ENCODE peak calls at places on chromosome 3, in eight cellular contexts. Z is foreskin fibroblast; S is endothelial cell; D is breast epithelium; K is NB4; Y is activated CD8-positive, alpha-beta T cell treated with anti-CD3 and anti-CD28 coated beads for 36 hours; M is ovary; J is cardiac muscle cell. V is an unnamed sample.

GRCh38 chr3:127551178-127551577 is 39.4 kb downstream of the TPRA1 start:
- DNase-seq in S (no peak), D (no peak), Z (no peak), J (no peak), Y (no peak), M (no peak), K (no peak), V (no peak)

GRCh38 chr3:196186661-196187573 is 24.3 kb downstream of the ZDHHC19 start:
- DNase-seq in J (no peak), M (no peak), K (no peak), Y (peak), D (no peak), Z (no peak), S (no peak), V (peak)

GRCh38 chr3:42692667-42693529 is 7.6 kb downstream of the KLHL40 start:
- DNase-seq in M (no peak), D (peak), J (no peak), Z (no peak), S (no peak), K (no peak), Y (no peak), V (no peak)

GRCh38 chr3:150407051-150407817 is 864 bp upstream of the TSC22D2 start:
- DNase-seq in Y (no peak), Z (peak), S (no peak), K (no peak), J (no peak), D (no peak), M (peak), V (no peak)

GRCh38 chr3:127772776-127773751 is 49.3 kb downstream of the MGLL start:
- DNase-seq in Z (no peak), S (no peak), Y (no peak), D (no peak), M (no peak), J (no peak), K (no peak), V (no peak)

GRCh38 chr3:172138031-172138538 is 98.7 kb downstream of the FNDC3B start:
- DNase-seq in S (no peak), J (no peak), Y (no peak), D (no peak), M (no peak), Z (no peak), K (no peak), V (no peak)

GRCh38 chr3:152270145-152270870 is 1.6 kb downstream of the MBNL1 start:
- DNase-seq in Z (no peak), Y (no peak), J (peak), S (no peak), K (no peak), M (no peak), D (no peak), V (no peak)

GRCh38 chr3:171788546-171789351 is 21.5 kb downstream of the PLD1 start:
- DNase-seq in D (no peak), J (no peak), Y (no peak), S (no peak), M (no peak), K (peak), Z (peak), V (no peak)

GRCh38 chr3:25503758-25504157 is 75.7 kb downstream of the RARB start:
- DNase-seq in J (no peak), S (no peak), K (no peak), Y (no peak), D (no peak), M (no peak), Z (no peak), V (no peak)

GRCh38 chr3:136546718-136547117 is 205.5 kb downstream of the STAG1 start:
- DNase-seq in Y (no peak), M (no peak), Z (no peak), D (no peak), J (peak), K (peak), S (no peak), V (no peak)

GRCh38 chr3:191066669-191067068 is 132.4 kb upstream of the OSTN start:
- DNase-seq in J (no peak), K (no peak), M (no peak), Y (no peak), S (no peak), D (no peak), Z (no peak), V (no peak)

DNA sequence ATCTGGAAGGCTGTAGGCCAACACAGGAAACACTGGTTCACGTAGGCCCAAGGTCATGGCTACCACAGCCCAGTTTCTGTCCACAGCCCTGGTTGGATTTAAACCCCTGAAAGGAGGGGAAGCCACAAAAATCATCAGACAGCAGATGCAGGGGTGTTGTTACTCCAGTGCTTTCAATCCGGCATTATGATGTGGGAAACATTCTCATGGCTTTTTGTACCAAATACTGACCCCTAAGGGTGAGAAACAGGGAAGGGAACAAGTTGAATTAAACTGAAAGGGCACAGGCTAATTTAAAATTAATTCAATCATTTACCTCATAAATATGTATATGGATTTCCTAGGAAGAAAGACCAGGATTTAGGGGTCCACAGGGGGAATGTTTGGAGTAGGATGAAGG is 375.6 kb downstream of the CTNNB1 start:
- DNase-seq in M (no peak), Z (no peak), D (no peak), J (peak), K (no peak), Y (no peak), S (no peak), V (no peak)
- TF ChIP-seq CTCF in M (no peak), Z (no peak), D (no peak), J (peak), K (no peak), Y (no peak), S (no peak), V (no peak)

GRCh38 chr3:100761211-100761921 is 52.1 kb downstream of the TFG start:
- DNase-seq in Z (no peak), J (no peak), Y (peak), D (no peak), S (no peak), M (no peak), K (peak), V (no peak)
- TF ChIP-seq CTCF in Z (no peak), J (no peak), Y (peak), D (no peak), S (no peak), M (no peak), K (no peak), V (no peak)

DNA sequence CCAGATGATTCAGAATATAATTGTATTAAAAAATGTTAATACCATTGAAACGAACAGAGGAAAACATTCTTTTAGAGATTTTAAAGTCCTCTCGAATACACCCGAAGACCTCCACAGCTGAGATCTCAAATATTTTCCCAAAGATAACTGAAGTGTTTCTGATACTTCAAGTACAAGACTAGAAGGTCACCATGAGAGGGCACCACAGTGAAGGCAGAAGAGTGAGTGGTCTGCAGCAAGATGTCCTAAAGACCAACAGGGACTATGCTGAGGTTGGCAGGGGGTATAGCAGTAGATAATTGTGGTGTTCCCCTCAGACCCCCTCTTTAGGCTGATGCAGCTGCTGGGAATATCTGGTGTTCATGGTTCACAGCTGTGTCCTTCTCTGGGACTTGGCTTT is 156.5 kb downstream of the PDCD6IP start:
- DNase-seq in K (peak), D (no peak), Y (no peak), J (peak), Z (no peak), S (no peak), M (no peak), V (no peak)
- TF ChIP-seq CTCF in K (peak), D (no peak), Y (no peak), J (peak), Z (no peak), S (no peak), M (no peak), V (no peak)

GRCh38 chr3:135246027-135246426 is 451.0 kb downstream of the EPHB1 start:
- DNase-seq in S (no peak), J (no peak), Y (no peak), M (no peak), Z (no peak), K (no peak), D (no peak), V (no peak)
- TF ChIP-seq CTCF in S (no peak), J (no peak), Y (no peak), M (no peak), Z (peak), K (peak), D (no peak), V (no peak)

GRCh38 chr3:140360332-140360731 is 317.5 kb upstream of the TRIM42 start:
- DNase-seq in Y (no peak), K (no peak), M (no peak), D (no peak), S (no peak), J (no peak), Z (no peak), V (no peak)
- TF ChIP-seq CTCF in Y (no peak), K (no peak), M (no peak), D (no peak), S (no peak), J (no peak), Z (no peak), V (no peak)

GRCh38 chr3:52907497-52907896 is 10.1 kb upstream of the STIMATE start:
- DNase-seq in Y (no peak), S (no peak), K (no peak), Z (no peak), J (no peak), M (no peak), D (no peak), V (no peak)
- TF ChIP-seq CTCF in Y (no peak), S (no peak), K (no peak), Z (no peak), J (no peak), M (no peak), D (no peak), V (no peak)

DNA sequence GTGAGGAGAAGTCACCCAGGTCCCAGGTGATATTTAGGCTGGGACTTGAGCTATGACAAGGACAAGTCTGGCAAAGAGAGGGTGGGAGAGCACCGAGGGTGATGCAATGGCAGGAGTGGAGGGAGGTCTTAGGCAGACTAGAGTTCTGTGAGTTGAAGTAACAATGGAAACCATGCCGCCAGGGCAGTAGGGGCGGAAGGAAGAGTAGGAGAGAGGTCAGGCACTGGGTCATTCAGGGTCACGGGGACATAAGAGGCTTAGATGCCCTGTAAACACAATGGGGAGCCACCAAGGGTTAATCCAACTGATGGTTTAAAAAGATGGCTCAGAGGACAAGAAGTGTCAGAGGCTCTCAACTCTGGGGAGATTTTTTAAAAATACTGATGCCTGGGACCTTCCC is 199.7 kb upstream of the LRTM1 start:
- DNase-seq in D (no peak), S (no peak), Y (no peak), M (no peak), Z (no peak), J (no peak), K (no peak), V (no peak)
- TF ChIP-seq CTCF in D (no peak), S (no peak), Y (no peak), M (no peak), Z (no peak), J (no peak), K (no peak), V (no peak)

DNA sequence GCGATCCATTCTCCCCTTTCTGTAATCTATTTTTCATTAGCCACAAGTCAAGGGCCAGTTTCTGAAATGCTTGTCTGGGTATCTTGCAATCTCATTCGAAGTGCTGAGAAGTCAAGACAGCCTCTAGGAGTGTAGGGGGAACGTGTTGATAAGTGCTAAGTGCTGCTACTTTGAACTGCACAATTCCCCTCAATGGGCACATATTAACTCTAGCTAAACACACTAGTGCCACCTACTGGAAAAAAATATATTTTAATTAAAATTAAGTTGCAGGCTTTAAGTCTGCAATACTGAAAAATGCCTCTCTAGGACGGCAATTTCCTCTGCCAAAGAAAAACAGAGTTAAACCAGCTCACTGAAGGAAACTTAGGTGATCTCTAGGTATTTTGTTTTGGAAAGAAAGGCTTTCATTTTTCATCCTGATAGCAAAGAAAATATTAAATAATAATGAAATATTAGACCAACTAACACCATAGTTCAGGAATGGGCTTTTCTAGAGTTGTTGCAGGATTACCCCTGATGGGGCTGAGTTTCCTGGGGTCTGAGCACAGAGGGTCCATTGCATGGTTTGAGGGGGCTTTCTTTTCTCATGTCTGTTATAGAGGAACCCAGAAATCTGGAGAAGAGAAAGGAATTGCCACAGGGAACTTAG is 181.9 kb upstream of the KBTBD8 start:
- DNase-seq in S (no peak), Z (peak), K (peak), Y (no peak), D (no peak), M (no peak), J (peak), V (no peak)
- TF ChIP-seq CTCF in S (peak), Z (peak), K (no peak), Y (peak), D (peak), M (peak), J (peak), V (peak)

V was measured in glutamatergic neuron.